ENCODE peak calls at places on chromosomes 12 and 14, in five cellular contexts. One of them, this sample, is unnamed.

GRCh38 chr14:23056257-23056955 is 914 bp downstream of the CDH24 start:
- DNase-seq in cardiac muscle cell: peak; percentile 76
- DNase-seq in neural progenitor cell: peak; percentile 87
- DNase-seq in mesenchymal stem cell: peak; percentile 84
- DNase-seq in transverse colon: peak; percentile 80
- DNase-seq in this sample: peak; percentile 61

GRCh38 chr14:74035556-74035955 is 16.4 kb downstream of the BBOF1 start:
- DNase-seq in transverse colon: no peak
- DNase-seq in cardiac muscle cell: no peak
- DNase-seq in neural progenitor cell: no peak
- DNase-seq in mesenchymal stem cell: peak; percentile 33
- DNase-seq in this sample: no peak

GRCh38 chr12:111529424-111530368 is 69.4 kb downstream of the ATXN2 start:
- DNase-seq in transverse colon: peak; percentile 41
- DNase-seq in mesenchymal stem cell: peak; percentile 74
- DNase-seq in cardiac muscle cell: peak; percentile 52
- DNase-seq in neural progenitor cell: peak; percentile 66
- DNase-seq in this sample: no peak

GRCh38 chr12:88578821-88579518 is 1.3 kb downstream of the KITLG start:
- DNase-seq in cardiac muscle cell: peak; percentile 38
- DNase-seq in neural progenitor cell: peak; percentile 64
- DNase-seq in transverse colon: peak; percentile 43
- DNase-seq in mesenchymal stem cell: peak; percentile 49
- DNase-seq in this sample: peak; percentile 28

GRCh38 chr12:113220593-113221180 is 577 bp upstream of the TPCN1 start:
- DNase-seq in cardiac muscle cell: no peak
- DNase-seq in mesenchymal stem cell: no peak
- DNase-seq in neural progenitor cell: no peak
- DNase-seq in transverse colon: no peak
- DNase-seq in this sample: no peak

GRCh38 chr12:67919406-67919805 is 69.8 kb upstream of the IFNG-AS1 start:
- DNase-seq in neural progenitor cell: no peak
- DNase-seq in transverse colon: no peak
- DNase-seq in mesenchymal stem cell: peak; percentile 33
- DNase-seq in cardiac muscle cell: no peak
- DNase-seq in this sample: no peak

GRCh38 chr14:46496409-46496808 is 155.2 kb downstream of the RPL10L start:
- DNase-seq in neural progenitor cell: no peak
- DNase-seq in transverse colon: no peak
- DNase-seq in mesenchymal stem cell: no peak
- DNase-seq in cardiac muscle cell: no peak
- DNase-seq in this sample: no peak

GRCh38 chr14:23605931-23606585 is 27.5 kb upstream of the JPH4 start:
- DNase-seq in neural progenitor cell: no peak
- DNase-seq in transverse colon: no peak
- DNase-seq in cardiac muscle cell: no peak
- DNase-seq in mesenchymal stem cell: peak; percentile 4
- DNase-seq in this sample: no peak

GRCh38 chr12:6424008-6424347 is 20.8 kb upstream of the CD27 start:
- DNase-seq in mesenchymal stem cell: no peak
- DNase-seq in transverse colon: no peak
- DNase-seq in neural progenitor cell: no peak
- DNase-seq in cardiac muscle cell: no peak
- DNase-seq in this sample: no peak

GRCh38 chr12:116559330-116560080 is at the start of gene MAP1LC3B2:
- DNase-seq in neural progenitor cell: peak; percentile 30
- DNase-seq in cardiac muscle cell: no peak
- DNase-seq in mesenchymal stem cell: peak; percentile 87
- DNase-seq in transverse colon: peak; percentile 84
- DNase-seq in this sample: peak; percentile 59

GRCh38 chr12:106226884-106227640 is 20.8 kb downstream of the CKAP4 start:
- DNase-seq in cardiac muscle cell: peak; percentile 61
- DNase-seq in transverse colon: no peak
- DNase-seq in mesenchymal stem cell: peak; percentile 75
- DNase-seq in neural progenitor cell: peak; percentile 72
- DNase-seq in this sample: no peak

GRCh38 chr14:20782280-20782890 is 1.3 kb downstream of the RNASE6 start:
- DNase-seq in mesenchymal stem cell: no peak
- DNase-seq in cardiac muscle cell: no peak
- DNase-seq in transverse colon: no peak
- DNase-seq in neural progenitor cell: peak; percentile 18
- DNase-seq in this sample: no peak

GRCh38 chr12:9701380-9702154 is 31.3 kb downstream of the CLECL1 start:
- DNase-seq in transverse colon: no peak
- DNase-seq in neural progenitor cell: no peak
- DNase-seq in mesenchymal stem cell: no peak
- DNase-seq in cardiac muscle cell: no peak
- DNase-seq in this sample: no peak

GRCh38 chr14:80202888-80203562 is 8.3 kb downstream of the DIO2 start:
- DNase-seq in neural progenitor cell: peak; percentile 40
- DNase-seq in mesenchymal stem cell: no peak
- DNase-seq in cardiac muscle cell: no peak
- DNase-seq in transverse colon: peak; percentile 10
- DNase-seq in this sample: no peak

DNA sequence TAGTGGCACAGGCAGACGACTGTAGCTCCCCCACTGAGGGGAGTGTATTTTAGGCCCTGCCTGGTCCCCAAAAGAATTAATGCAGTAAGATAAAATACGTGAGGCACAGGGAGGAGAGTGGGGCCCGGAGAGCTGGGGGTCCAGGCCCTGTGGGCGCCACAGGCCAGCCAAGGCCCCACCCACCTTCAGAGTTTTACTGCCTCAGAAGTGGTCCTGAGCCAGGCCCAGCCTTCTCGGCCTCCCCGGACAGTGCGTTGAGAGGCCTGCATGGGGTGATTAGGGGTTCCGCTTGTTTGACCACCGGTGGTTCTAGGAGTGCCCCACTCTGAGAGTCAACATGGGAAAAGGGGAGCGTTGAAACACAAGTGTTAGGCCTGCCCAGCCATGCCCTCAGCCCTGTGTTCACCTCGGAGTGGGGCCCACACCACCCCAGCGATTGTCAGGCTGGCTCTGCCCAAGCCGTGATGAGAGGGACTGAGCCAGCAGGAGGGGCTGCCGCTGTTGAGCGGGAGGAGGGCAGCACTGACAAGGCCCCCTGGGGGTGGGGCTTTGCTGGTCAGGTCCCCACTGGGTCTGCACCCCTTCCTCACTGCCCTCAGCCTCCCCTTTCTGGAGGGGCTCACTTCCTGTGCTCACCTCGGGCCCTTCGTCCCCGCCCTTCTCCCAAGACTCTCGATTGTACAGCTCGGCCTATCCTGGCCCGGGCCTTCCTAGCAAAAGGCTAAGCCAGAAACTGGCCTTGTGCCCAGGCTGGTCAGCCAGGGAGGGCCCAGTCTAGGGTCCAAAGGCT is 4.8 kb downstream of the CKB start:
- DNase-seq in cardiac muscle cell: no peak
- DNase-seq in neural progenitor cell: no peak
- DNase-seq in mesenchymal stem cell: no peak
- DNase-seq in transverse colon: peak; percentile 64
- DNase-seq in this sample: peak; percentile 67
- H3K4me1 ChIP-seq in cardiac muscle cell: peaks cover 24% of the 10 kb centered on the region
- H3K4me1 ChIP-seq in neural progenitor cell: peaks cover 35% of the 10 kb centered on the region
- H3K4me1 ChIP-seq in mesenchymal stem cell: peaks cover 49% of the 10 kb centered on the region
- H3K4me1 ChIP-seq in transverse colon: peaks cover 46% of the 10 kb centered on the region
- H3K4me1 ChIP-seq in this sample: peaks cover 7% of the 10 kb centered on the region

GRCh38 chr14:90545431-90545830 is 148.6 kb downstream of the CALM1 start:
- DNase-seq in mesenchymal stem cell: no peak
- DNase-seq in cardiac muscle cell: no peak
- DNase-seq in neural progenitor cell: no peak
- DNase-seq in transverse colon: no peak
- DNase-seq in this sample: peak; percentile 36
- H3K4me1 ChIP-seq in mesenchymal stem cell: peaks cover 8% of the 10 kb centered on the region
- H3K4me1 ChIP-seq in cardiac muscle cell: peaks cover 10% of the 10 kb centered on the region
- H3K4me1 ChIP-seq in neural progenitor cell: peaks cover 12% of the 10 kb centered on the region
- H3K4me1 ChIP-seq in transverse colon: no peaks in the 10 kb centered on the region
- H3K4me1 ChIP-seq in this sample: peaks cover 9% of the 10 kb centered on the region

GRCh38 chr12:108699955-108700563 is 31.3 kb downstream of the CORO1C start:
- DNase-seq in cardiac muscle cell: no peak
- DNase-seq in neural progenitor cell: no peak
- DNase-seq in mesenchymal stem cell: no peak
- DNase-seq in transverse colon: no peak
- DNase-seq in this sample: no peak

GRCh38 chr12:108696111-108696995 is 35.0 kb downstream of the CORO1C start:
- DNase-seq in cardiac muscle cell: no peak
- DNase-seq in mesenchymal stem cell: peak; percentile 97
- DNase-seq in transverse colon: no peak
- DNase-seq in neural progenitor cell: no peak
- DNase-seq in this sample: no peak

GRCh38 chr12:108697905-108698304 is 33.4 kb downstream of the CORO1C start:
- DNase-seq in neural progenitor cell: no peak
- DNase-seq in cardiac muscle cell: no peak
- DNase-seq in transverse colon: no peak
- DNase-seq in mesenchymal stem cell: no peak
- DNase-seq in this sample: no peak

GRCh38 chr12:108694812-108695278 is 36.5 kb downstream of the CORO1C start:
- DNase-seq in transverse colon: no peak
- DNase-seq in cardiac muscle cell: no peak
- DNase-seq in mesenchymal stem cell: no peak
- DNase-seq in neural progenitor cell: no peak
- DNase-seq in this sample: no peak

DNA sequence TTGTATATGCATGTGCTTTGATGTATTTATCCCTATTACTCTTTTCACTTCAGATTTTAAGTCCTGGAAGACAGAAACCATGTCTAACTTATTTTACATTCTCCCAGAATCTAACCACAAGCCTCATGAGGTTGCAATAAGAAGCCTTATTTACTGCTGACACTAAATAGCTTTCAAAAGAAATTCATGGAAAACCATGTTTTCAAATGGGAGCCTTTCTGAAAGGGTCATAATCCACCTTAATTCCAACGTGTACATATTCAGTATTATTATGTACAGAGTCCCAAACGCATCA is 34.4 kb downstream of the CORO1C start:
- DNase-seq in cardiac muscle cell: no peak
- DNase-seq in neural progenitor cell: no peak
- DNase-seq in mesenchymal stem cell: no peak
- DNase-seq in transverse colon: no peak
- DNase-seq in this sample: no peak
- H3K4me1 ChIP-seq in cardiac muscle cell: peaks cover 41% of the 10 kb centered on the region
- H3K4me1 ChIP-seq in neural progenitor cell: peaks cover 25% of the 10 kb centered on the region
- H3K4me1 ChIP-seq in mesenchymal stem cell: peaks cover 17% of the 10 kb centered on the region
- H3K4me1 ChIP-seq in transverse colon: peaks cover 50% of the 10 kb centered on the region
- H3K4me1 ChIP-seq in this sample: peaks cover 24% of the 10 kb centered on the region

GRCh38 chr12:115351513-115352077 is 667.6 kb upstream of the TBX3 start:
- DNase-seq in mesenchymal stem cell: no peak
- DNase-seq in cardiac muscle cell: no peak
- DNase-seq in transverse colon: no peak
- DNase-seq in neural progenitor cell: no peak
- DNase-seq in this sample: no peak
- H3K4me1 ChIP-seq in mesenchymal stem cell: peaks cover 5% of the 10 kb centered on the region
- H3K4me1 ChIP-seq in cardiac muscle cell: no peaks in the 10 kb centered on the region
- H3K4me1 ChIP-seq in transverse colon: peaks cover 9% of the 10 kb centered on the region
- H3K4me1 ChIP-seq in neural progenitor cell: no peaks in the 10 kb centered on the region
- H3K4me1 ChIP-seq in this sample: peaks cover 4% of the 10 kb centered on the region

GRCh38 chr12:13379531-13379930 is 183.0 kb downstream of the EMP1 start:
- DNase-seq in transverse colon: no peak
- DNase-seq in cardiac muscle cell: no peak
- DNase-seq in mesenchymal stem cell: no peak
- DNase-seq in neural progenitor cell: peak; percentile 12
- DNase-seq in this sample: no peak
- H3K4me1 ChIP-seq in transverse colon: peaks cover 31% of the 10 kb centered on the region
- H3K4me1 ChIP-seq in cardiac muscle cell: no peaks in the 10 kb centered on the region
- H3K4me1 ChIP-seq in mesenchymal stem cell: peaks cover 4% of the 10 kb centered on the region
- H3K4me1 ChIP-seq in neural progenitor cell: no peaks in the 10 kb centered on the region
- H3K4me1 ChIP-seq in this sample: no peaks in the 10 kb centered on the region

DNA sequence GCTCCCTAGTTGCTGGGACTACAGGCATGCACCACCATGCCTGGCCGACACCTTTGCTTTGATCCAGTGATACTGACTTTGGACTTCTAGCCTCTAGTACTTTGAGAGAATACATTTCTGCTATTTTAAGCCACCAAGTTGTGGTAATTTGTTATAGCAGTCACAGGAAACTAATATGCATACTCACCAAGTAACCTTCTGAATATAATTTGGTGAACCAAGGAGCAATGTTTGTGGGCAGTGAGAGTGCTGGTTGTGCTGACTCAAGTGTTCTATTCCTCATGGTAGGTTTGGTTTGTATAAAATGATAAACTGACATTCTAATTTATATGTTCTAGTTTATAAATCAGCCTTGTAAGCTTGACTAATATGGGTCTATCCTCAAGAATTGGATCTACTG is 42.4 kb upstream of the MMP19 start:
- DNase-seq in mesenchymal stem cell: no peak
- DNase-seq in neural progenitor cell: no peak
- DNase-seq in transverse colon: no peak
- DNase-seq in cardiac muscle cell: no peak
- DNase-seq in this sample: no peak
- H3K4me1 ChIP-seq in mesenchymal stem cell: no peaks in the 10 kb centered on the region
- H3K4me1 ChIP-seq in neural progenitor cell: no peaks in the 10 kb centered on the region
- H3K4me1 ChIP-seq in transverse colon: no peaks in the 10 kb centered on the region
- H3K4me1 ChIP-seq in cardiac muscle cell: no peaks in the 10 kb centered on the region
- H3K4me1 ChIP-seq in this sample: no peaks in the 10 kb centered on the region